ENCODE peak calls at places on chromosomes 11 and 22, in seven cellular contexts. S is iris pigment epithelial cell, V is A172, B is bronchial epithelial cell, F is psoas muscle, N is GM10248, W is HL-60. H is an unnamed sample.

GRCh38 chr22:38073150-38074130 is 10.5 kb downstream of the SLC16A8 start:
- DNase-seq in S (no peak), V (no peak), B (no peak), F (peak), N (no peak), W (no peak), H (no peak)

GRCh38 chr11:117829369-117829725 is 4.8 kb upstream of the FXYD2 start:
- DNase-seq in S (no peak), V (no peak), B (no peak), F (no peak), N (no peak), W (no peak), H (no peak)

GRCh38 chr22:20247010-20247505 is 21.1 kb downstream of the RTN4R start:
- DNase-seq in S (no peak), V (peak), B (no peak), F (peak), N (peak), W (no peak), H (no peak)

GRCh38 chr22:17957683-17958082 is 66.7 kb downstream of the MICAL3 start:
- DNase-seq in S (no peak), V (no peak), B (no peak), F (no peak), N (no peak), W (no peak), H (no peak)

GRCh38 chr11:37450613-37451012 is 852.6 kb upstream of the RAG2 start:
- DNase-seq in S (peak), V (no peak), B (peak), F (no peak), N (no peak), W (peak), H (no peak)

GRCh38 chr11:60905551-60906113 is 753 bp downstream of the PRPF19 start:
- DNase-seq in S (peak), V (peak), B (peak), F (no peak), N (no peak), W (no peak), H (no peak)

GRCh38 chr11:118151421-118151820 is 1.2 kb downstream of the SCN4B start:
- DNase-seq in S (peak), V (no peak), B (peak), F (no peak), N (no peak), W (no peak), H (no peak)

GRCh38 chr22:21657361-21658118 is 8.3 kb upstream of the PPIL2 start:
- DNase-seq in S (peak), V (no peak), B (no peak), F (peak), N (peak), W (peak), H (peak)

GRCh38 chr11:24496371-24496727 is 504 bp upstream of the LUZP2 start:
- DNase-seq in S (peak), V (no peak), B (no peak), F (no peak), N (no peak), W (no peak), H (peak)

GRCh38 chr11:116819049-116819448 is 4.1 kb downstream of the APOA4 start:
- DNase-seq in S (no peak), V (no peak), B (no peak), F (no peak), N (no peak), W (no peak), H (no peak)

GRCh38 chr11:70725786-70726185 is 327.5 kb downstream of the CTTN start:
- DNase-seq in S (no peak), V (no peak), B (no peak), F (no peak), N (no peak), W (no peak), H (no peak)

GRCh38 chr11:724063-724732 is 18.2 kb downstream of the EPS8L2 start:
- DNase-seq in S (no peak), V (no peak), B (no peak), F (no peak), N (peak), W (no peak), H (no peak)

GRCh38 chr22:28441720-28442263 is 237.8 kb downstream of the TTC28 start:
- DNase-seq in S (peak), V (no peak), B (no peak), F (no peak), N (no peak), W (no peak), H (no peak)

GRCh38 chr11:38553033-38553432 is 1955.0 kb upstream of the RAG2 start:
- DNase-seq in S (peak), V (no peak), B (no peak), F (no peak), N (no peak), W (no peak), H (no peak)

GRCh38 chr11:130118165-130118564 is 41.4 kb upstream of the ST14 start:
- DNase-seq in S (no peak), V (no peak), B (no peak), F (no peak), N (peak), W (no peak), H (no peak)

GRCh38 chr22:37338539-37339246 is 56.4 kb downstream of the CYTH4 start:
- DNase-seq in S (no peak), V (no peak), B (no peak), F (no peak), N (no peak), W (no peak), H (no peak)

GRCh38 chr11:121137005-121137404 is 36.0 kb downstream of the TECTA start:
- DNase-seq in S (no peak), V (no peak), B (no peak), F (no peak), N (no peak), W (no peak), H (no peak)

GRCh38 chr11:113729456-113729855 is 23.3 kb upstream of the TMPRSS5 start:
- DNase-seq in S (no peak), V (peak), B (peak), F (no peak), N (no peak), W (no peak), H (no peak)

GRCh38 chr11:87460842-87461637 is 423.3 kb downstream of the TMEM135 start:
- DNase-seq in S (no peak), V (no peak), B (no peak), F (no peak), N (no peak), W (no peak), H (no peak)

GRCh38 chr11:69201764-69202370 is 46.1 kb downstream of the SMIM38 start:
- DNase-seq in S (no peak), V (no peak), B (no peak), F (no peak), N (no peak), W (no peak), H (no peak)

GRCh38 chr22:33006220-33006954 is 51.8 kb downstream of the SYN3 start:
- DNase-seq in S (no peak), V (no peak), B (peak), F (no peak), N (no peak), W (no peak), H (no peak)

GRCh38 chr11:128302425-128303186 is 284.8 kb downstream of the ETS1 start:
- DNase-seq in S (no peak), V (no peak), B (no peak), F (no peak), N (no peak), W (no peak), H (no peak)

GRCh38 chr22:42745118-42745517 is 24.4 kb upstream of the A4GALT start:
- DNase-seq in S (peak), V (peak), B (peak), F (no peak), N (no peak), W (no peak), H (no peak)